ENCODE peak calls at places on chromosomes 5 and 9, in ten cellular contexts. J, X, B, E, N, U, L, Y, D and H are unnamed samples.

GRCh38 chr9:94097788-94098413 is 13.6 kb downstream of the PTPDC1 start:
- DNase-seq in U (no peak), D (peak), N (peak), L (peak), E (no peak), X (no peak), Y (peak), B (no peak), J (peak), H (peak)

GRCh38 chr9:93090091-93090655 is 5.8 kb upstream of the CARD19 start:
- DNase-seq in B (peak), L (no peak), X (no peak), E (no peak), D (no peak), J (no peak), Y (no peak), U (no peak), N (no peak), H (no peak)

GRCh38 chr5:137858223-137858916 is 9.3 kb upstream of the MYOT start:
- DNase-seq in N (no peak), U (no peak), X (no peak), J (peak), L (no peak), E (no peak), Y (peak), B (no peak), D (no peak), H (no peak)

GRCh38 chr5:14728109-14728938 is 63.8 kb downstream of the OTULIN start:
- DNase-seq in U (no peak), B (peak), Y (no peak), L (no peak), D (no peak), J (no peak), E (no peak), X (peak), N (peak), H (peak)

GRCh38 chr9:78273761-78274160 is 23.2 kb upstream of the PSAT1 start:
- DNase-seq in E (no peak), B (no peak), X (no peak), L (no peak), D (no peak), J (peak), U (no peak), N (no peak), Y (peak), H (no peak)

GRCh38 chr9:76302947-76303550 is 91.2 kb downstream of the RFK start:
- DNase-seq in L (peak), B (no peak), N (peak), J (peak), Y (peak), D (no peak), E (no peak), U (peak), X (no peak), H (no peak)

GRCh38 chr9:125405938-125406811 is 144.5 kb downstream of the GAPVD1 start:
- DNase-seq in Y (peak), L (no peak), U (no peak), N (no peak), D (peak), E (no peak), J (peak), B (no peak), X (no peak), H (no peak)

GRCh38 chr5:758698-759053 is 25.9 kb downstream of the ZDHHC11B start:
- DNase-seq in N (no peak), E (peak), B (no peak), U (no peak), X (no peak), J (no peak), D (no peak), L (no peak), Y (no peak), H (no peak)

GRCh38 chr5:97071101-97071500 is 71.3 kb downstream of the LIX1 start:
- DNase-seq in N (no peak), U (no peak), D (peak), Y (peak), B (no peak), X (no peak), J (peak), E (no peak), L (peak), H (no peak)

GRCh38 chr9:35338561-35339274 is 151.2 kb upstream of the RUSC2 start:
- DNase-seq in N (no peak), B (no peak), J (peak), U (no peak), Y (no peak), E (no peak), D (no peak), L (no peak), X (no peak), H (no peak)

GRCh38 chr5:139043127-139043905 is 154.9 kb downstream of the SIL1 start:
- DNase-seq in E (no peak), J (no peak), D (no peak), U (no peak), L (no peak), N (no peak), B (no peak), X (no peak), Y (peak), H (no peak)

GRCh38 chr9:21546949-21547348 is 64.8 kb upstream of the IFNE start:
- DNase-seq in L (no peak), X (no peak), B (no peak), E (no peak), D (no peak), U (no peak), Y (no peak), N (no peak), J (no peak), H (no peak)

GRCh38 chr5:103475629-103476240 is 86.9 kb downstream of the NUDT12 start:
- DNase-seq in D (no peak), U (no peak), L (no peak), E (no peak), N (peak), X (no peak), J (peak), Y (peak), B (no peak), H (no peak)

GRCh38 chr9:69975681-69976080 is 68.0 kb upstream of the MAMDC2 start:
- DNase-seq in Y (peak), L (peak), U (no peak), E (no peak), N (no peak), X (no peak), B (no peak), D (no peak), J (no peak), H (no peak)

GRCh38 chr9:4306066-4306787 is 6.4 kb upstream of the GLIS3 start:
- DNase-seq in D (no peak), L (no peak), B (no peak), E (no peak), U (peak), Y (peak), X (no peak), N (peak), J (peak), H (no peak)

GRCh38 chr9:96136992-96137665 is 164.8 kb downstream of the HSD17B3 start:
- DNase-seq in J (peak), E (peak), X (no peak), D (no peak), L (peak), U (peak), Y (peak), B (peak), N (peak), H (peak)

GRCh38 chr9:108416321-108416720 is 439.5 kb downstream of the ACTL7B start:
- DNase-seq in E (no peak), D (no peak), B (no peak), J (peak), Y (no peak), U (no peak), N (peak), L (no peak), X (no peak), H (no peak)

GRCh38 chr5:77133061-77133758 is 46.1 kb upstream of the ZBED3 start:
- DNase-seq in E (peak), X (no peak), Y (peak), D (peak), U (no peak), L (peak), N (peak), J (peak), B (peak), H (peak)

GRCh38 chr5:178818094-178818493 is 41.7 kb upstream of the ZNF354B start:
- DNase-seq in Y (no peak), U (no peak), L (no peak), N (peak), J (no peak), E (no peak), B (no peak), D (no peak), X (no peak), H (no peak)

GRCh38 chr5:104344809-104345512 is 782.4 kb upstream of the NUDT12 start:
- DNase-seq in N (no peak), E (no peak), U (no peak), Y (peak), L (no peak), X (no peak), B (no peak), D (no peak), J (peak), H (no peak)

GRCh38 chr9:129307227-129307970 is 129.3 kb upstream of the IER5L start:
- DNase-seq in X (no peak), U (no peak), D (no peak), Y (no peak), B (peak), N (no peak), J (peak), E (peak), L (no peak), H (peak)

GRCh38 chr9:123395276-123396006 is 39.4 kb downstream of the CRB2 start:
- DNase-seq in N (no peak), Y (no peak), D (no peak), U (no peak), L (no peak), E (no peak), X (no peak), B (no peak), J (no peak), H (no peak)

GRCh38 chr5:141780952-141781730 is 97.1 kb downstream of the PCDH1 start:
- DNase-seq in B (no peak), U (no peak), Y (no peak), N (no peak), X (no peak), L (no peak), J (no peak), E (no peak), D (no peak), H (no peak)

GRCh38 chr9:32926901-32927300 is 74.5 kb downstream of the APTX start:
- DNase-seq in D (no peak), L (no peak), Y (peak), B (no peak), X (no peak), U (no peak), N (no peak), J (no peak), E (no peak), H (no peak)

GRCh38 chr5:78557601-78558000 is 91.0 kb downstream of the LHFPL2 start:
- DNase-seq in L (no peak), X (no peak), D (no peak), E (no peak), Y (no peak), J (no peak), B (no peak), U (no peak), N (no peak), H (peak)

GRCh38 chr5:107466233-107466769 is 204.4 kb downstream of the EFNA5 start:
- DNase-seq in Y (peak), X (no peak), J (peak), N (peak), B (no peak), L (no peak), E (no peak), U (no peak), D (peak), H (peak)

GRCh38 chr5:90547072-90547536 is 11.5 kb upstream of the ADGRV1 start:
- DNase-seq in N (peak), Y (no peak), X (no peak), J (no peak), U (no peak), B (no peak), D (no peak), L (no peak), E (no peak), H (no peak)

GRCh38 chr5:42583322-42583721 is 160.1 kb downstream of the GHR start:
- DNase-seq in U (peak), E (peak), X (peak), D (peak), Y (peak), B (peak), N (peak), L (peak), J (peak), H (no peak)

GRCh38 chr9:133090187-133090586 is 28.4 kb downstream of the CEL start:
- DNase-seq in X (no peak), L (no peak), J (no peak), B (no peak), E (no peak), U (no peak), D (no peak), N (no peak), Y (no peak), H (no peak)

DNA sequence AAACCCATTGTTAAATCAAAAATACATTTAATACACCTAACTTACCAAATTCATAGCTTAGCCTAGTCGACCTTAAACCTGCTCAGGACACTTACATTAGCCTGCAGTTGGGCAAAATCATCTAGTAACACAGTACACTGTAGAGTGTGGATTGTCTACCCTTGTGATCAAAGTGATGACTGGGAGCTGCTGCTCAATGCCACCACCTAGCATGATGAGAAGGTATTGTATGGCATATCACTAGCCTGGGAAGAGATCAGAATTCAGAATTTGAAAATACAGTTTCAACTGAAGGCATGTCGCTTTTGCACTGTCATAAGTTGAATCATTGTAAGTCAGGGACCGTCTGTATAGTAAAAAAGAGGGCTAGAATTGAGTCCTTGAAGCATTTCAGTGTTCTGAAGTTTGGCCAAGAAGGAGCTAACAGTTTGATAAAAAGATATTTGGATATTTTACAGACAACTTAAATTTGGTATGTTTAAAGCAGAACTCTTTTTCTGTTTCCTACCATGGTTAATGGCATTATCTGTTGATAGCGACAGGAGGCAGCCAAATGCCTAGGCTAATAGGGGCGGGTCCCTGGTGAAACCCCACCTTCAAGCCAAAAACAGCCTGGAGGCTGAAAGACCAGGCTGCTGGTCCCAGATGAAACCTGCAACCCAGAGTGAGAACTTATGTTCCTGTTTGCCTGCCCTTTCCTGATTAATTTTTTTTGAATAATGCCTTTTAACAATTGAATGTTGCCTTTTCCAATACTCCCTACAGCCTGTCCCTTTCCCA is 23.0 kb downstream of the SMIM15 start:
- DNase-seq in D (no peak), U (peak), N (no peak), B (no peak), E (no peak), J (no peak), L (no peak), X (no peak), Y (no peak), H (no peak)
- TF ChIP-seq CTCF in D (peak), U (no peak), N (no peak), B (peak), E (no peak), J (peak), L (peak), X (peak), Y (peak), H (peak)

GRCh38 chr5:177390363-177391300 is 6.4 kb downstream of the SLC34A1 start:
- DNase-seq in N (peak), J (peak), X (peak), B (peak), L (no peak), U (peak), Y (peak), D (peak), E (peak), H (peak)
- TF ChIP-seq CTCF in N (peak), J (peak), X (peak), B (peak), L (peak), U (peak), Y (peak), D (peak), E (peak), H (peak)

GRCh38 chr9:116168231-116168630 is 14.6 kb downstream of the PAPPA start:
- DNase-seq in L (no peak), D (no peak), B (no peak), E (no peak), J (no peak), U (no peak), X (no peak), Y (no peak), N (no peak), H (no peak)

GRCh38 chr9:116165912-116166311 is 12.3 kb downstream of the PAPPA start:
- DNase-seq in E (no peak), J (peak), N (no peak), Y (peak), X (no peak), L (no peak), D (no peak), U (no peak), B (no peak), H (no peak)

GRCh38 chr9:116163293-116164055 is 9.9 kb downstream of the PAPPA start:
- DNase-seq in L (no peak), X (no peak), E (no peak), D (no peak), N (no peak), Y (no peak), B (no peak), U (no peak), J (no peak), H (no peak)

GRCh38 chr9:116162241-116162781 is 8.7 kb downstream of the PAPPA start:
- DNase-seq in D (no peak), U (no peak), E (no peak), J (no peak), Y (no peak), N (peak), X (no peak), L (no peak), B (no peak), H (no peak)

DNA sequence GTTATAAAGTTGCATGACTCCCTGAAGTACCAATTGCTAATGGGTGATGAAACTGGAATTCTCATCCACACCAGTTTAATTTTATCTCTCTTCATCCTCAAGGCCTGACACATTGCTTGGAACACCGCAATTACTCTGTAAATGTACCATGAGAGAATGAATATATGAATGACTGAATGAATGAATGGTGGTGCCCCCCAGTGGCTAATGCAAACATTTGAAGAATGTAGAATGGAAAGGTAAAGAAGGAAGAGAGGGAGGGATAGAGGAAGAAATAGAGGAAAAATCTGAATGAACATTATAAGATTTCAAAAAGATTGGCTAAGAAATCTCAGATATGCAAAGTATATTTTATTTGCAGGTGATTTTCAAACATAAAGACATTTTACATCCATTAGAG is 13.1 kb downstream of the PAPPA start:
- DNase-seq in U (no peak), N (no peak), E (no peak), J (no peak), D (no peak), X (no peak), B (no peak), L (no peak), Y (no peak), H (no peak)
- TF ChIP-seq CTCF in U (no peak), N (no peak), E (no peak), J (peak), D (peak), X (peak), B (no peak), L (peak), Y (peak), H (peak)

GRCh38 chr9:98360176-98360708 is 104.8 kb upstream of the TBC1D2 start:
- DNase-seq in U (no peak), B (no peak), E (no peak), Y (no peak), D (no peak), X (no peak), N (no peak), J (no peak), L (no peak), H (no peak)

GRCh38 chr9:98359569-98359968 is 104.1 kb upstream of the TBC1D2 start:
- DNase-seq in E (no peak), Y (no peak), X (no peak), N (no peak), J (no peak), D (no peak), U (no peak), B (no peak), L (no peak), H (no peak)

GRCh38 chr9:98362624-98363023 is 107.2 kb upstream of the TBC1D2 start:
- DNase-seq in U (no peak), J (no peak), D (no peak), N (no peak), Y (no peak), E (no peak), L (no peak), X (no peak), B (no peak), H (no peak)

GRCh38 chr9:98364042-98364441 is 108.6 kb upstream of the TBC1D2 start:
- DNase-seq in D (no peak), L (no peak), X (no peak), E (no peak), B (no peak), U (no peak), N (no peak), J (no peak), Y (no peak), H (no peak)

GRCh38 chr9:98361645-98362044 is 106.2 kb upstream of the TBC1D2 start:
- DNase-seq in E (no peak), U (no peak), Y (no peak), N (no peak), L (no peak), X (no peak), B (no peak), J (no peak), D (no peak), H (no peak)
- TF ChIP-seq CTCF in E (no peak), U (no peak), Y (no peak), N (no peak), L (no peak), X (no peak), B (no peak), J (no peak), D (no peak), H (no peak)